ENCODE peak calls at places on chromosomes 5 and 9, in eight cellular contexts. One of them, this sample, is unnamed. For H3K4me1, the result is how much of the 10 kb centered on the place peaks cover.

GRCh38 chr5:120174089-120174488 is 290.0 kb upstream of the PRR16 start:
- DNase-seq in sigmoid colon: no peak
- DNase-seq in stomach: no peak
- DNase-seq in GM12878: no peak
- DNase-seq in HepG2: no peak
- DNase-seq in SK-N-SH: no peak
- DNase-seq in transverse colon: no peak
- DNase-seq in Panc1: no peak
- DNase-seq in this sample: no peak

GRCh38 chr9:104903609-104904008 is 24.3 kb downstream of the ABCA1 start:
- DNase-seq in transverse colon: no peak
- DNase-seq in Panc1: no peak
- DNase-seq in GM12878: no peak
- DNase-seq in stomach: no peak
- DNase-seq in sigmoid colon: no peak
- DNase-seq in HepG2: peak
- DNase-seq in SK-N-SH: no peak
- DNase-seq in this sample: no peak

GRCh38 chr9:12723409-12724028 is 30.3 kb downstream of the TYRP1 start:
- DNase-seq in transverse colon: no peak
- DNase-seq in Panc1: no peak
- DNase-seq in HepG2: peak
- DNase-seq in SK-N-SH: no peak
- DNase-seq in stomach: no peak
- DNase-seq in sigmoid colon: no peak
- DNase-seq in GM12878: no peak
- DNase-seq in this sample: no peak

GRCh38 chr5:106875591-106876297 is 795.0 kb downstream of the EFNA5 start:
- DNase-seq in transverse colon: no peak
- DNase-seq in GM12878: no peak
- DNase-seq in HepG2: peak
- DNase-seq in sigmoid colon: no peak
- DNase-seq in stomach: no peak
- DNase-seq in SK-N-SH: no peak
- DNase-seq in Panc1: peak
- DNase-seq in this sample: no peak

GRCh38 chr9:94031380-94031779 is 52.9 kb upstream of the PTPDC1 start:
- DNase-seq in Panc1: no peak
- DNase-seq in stomach: no peak
- DNase-seq in SK-N-SH: no peak
- DNase-seq in transverse colon: no peak
- DNase-seq in HepG2: no peak
- DNase-seq in sigmoid colon: no peak
- DNase-seq in GM12878: no peak
- DNase-seq in this sample: no peak

GRCh38 chr9:130681769-130682489 is 11.7 kb upstream of the EXOSC2 start:
- DNase-seq in GM12878: no peak
- DNase-seq in transverse colon: peak
- DNase-seq in stomach: no peak
- DNase-seq in Panc1: no peak
- DNase-seq in SK-N-SH: no peak
- DNase-seq in sigmoid colon: no peak
- DNase-seq in HepG2: no peak
- DNase-seq in this sample: no peak

GRCh38 chr5:179357036-179357435 is 11.8 kb upstream of the ADAMTS2 start:
- DNase-seq in HepG2: no peak
- DNase-seq in transverse colon: no peak
- DNase-seq in SK-N-SH: no peak
- DNase-seq in stomach: no peak
- DNase-seq in sigmoid colon: no peak
- DNase-seq in Panc1: no peak
- DNase-seq in GM12878: no peak
- DNase-seq in this sample: no peak

GRCh38 chr5:136063778-136064465 is 35.1 kb downstream of the TGFBI start:
- DNase-seq in Panc1: no peak
- DNase-seq in transverse colon: no peak
- DNase-seq in sigmoid colon: no peak
- DNase-seq in HepG2: no peak
- DNase-seq in SK-N-SH: no peak
- DNase-seq in GM12878: no peak
- DNase-seq in stomach: no peak
- DNase-seq in this sample: no peak

GRCh38 chr9:129275626-129276247 is 97.7 kb upstream of the IER5L start:
- DNase-seq in stomach: no peak
- DNase-seq in GM12878: no peak
- DNase-seq in transverse colon: no peak
- DNase-seq in SK-N-SH: no peak
- DNase-seq in HepG2: no peak
- DNase-seq in Panc1: no peak
- DNase-seq in sigmoid colon: peak
- DNase-seq in this sample: no peak

GRCh38 chr9:136848393-136849037 is 694 bp upstream of the PHPT1 start:
- DNase-seq in sigmoid colon: no peak
- DNase-seq in stomach: peak
- DNase-seq in GM12878: no peak
- DNase-seq in Panc1: no peak
- DNase-seq in transverse colon: peak
- DNase-seq in HepG2: peak
- DNase-seq in SK-N-SH: peak
- DNase-seq in this sample: no peak

GRCh38 chr9:131851414-131851813 is 111.5 kb upstream of the RAPGEF1 start:
- DNase-seq in HepG2: no peak
- DNase-seq in sigmoid colon: no peak
- DNase-seq in GM12878: no peak
- DNase-seq in SK-N-SH: no peak
- DNase-seq in transverse colon: no peak
- DNase-seq in stomach: no peak
- DNase-seq in Panc1: no peak
- DNase-seq in this sample: no peak

GRCh38 chr5:132830436-132831094 is at the start of gene SHROOM1:
- DNase-seq in transverse colon: peak
- DNase-seq in SK-N-SH: peak
- DNase-seq in HepG2: peak
- DNase-seq in Panc1: no peak
- DNase-seq in stomach: peak
- DNase-seq in sigmoid colon: no peak
- DNase-seq in GM12878: no peak
- DNase-seq in this sample: no peak

GRCh38 chr5:16788957-16789356 is 147.1 kb downstream of the MYO10 start:
- DNase-seq in transverse colon: no peak
- DNase-seq in stomach: no peak
- DNase-seq in SK-N-SH: no peak
- DNase-seq in sigmoid colon: no peak
- DNase-seq in GM12878: no peak
- DNase-seq in HepG2: no peak
- DNase-seq in Panc1: no peak
- DNase-seq in this sample: no peak

GRCh38 chr5:16794381-16794913 is 141.6 kb downstream of the MYO10 start:
- DNase-seq in sigmoid colon: no peak
- DNase-seq in SK-N-SH: no peak
- DNase-seq in stomach: no peak
- DNase-seq in Panc1: no peak
- DNase-seq in transverse colon: no peak
- DNase-seq in HepG2: no peak
- DNase-seq in GM12878: no peak
- DNase-seq in this sample: no peak

GRCh38 chr5:16787278-16787677 is 148.8 kb downstream of the MYO10 start:
- DNase-seq in sigmoid colon: no peak
- DNase-seq in SK-N-SH: peak
- DNase-seq in GM12878: no peak
- DNase-seq in Panc1: no peak
- DNase-seq in stomach: peak
- DNase-seq in HepG2: no peak
- DNase-seq in transverse colon: no peak
- DNase-seq in this sample: no peak

GRCh38 chr5:16792278-16793275 is 143.5 kb downstream of the MYO10 start:
- DNase-seq in transverse colon: no peak
- DNase-seq in sigmoid colon: no peak
- DNase-seq in GM12878: no peak
- DNase-seq in stomach: no peak
- DNase-seq in HepG2: no peak
- DNase-seq in SK-N-SH: peak
- DNase-seq in Panc1: no peak
- DNase-seq in this sample: no peak

DNA sequence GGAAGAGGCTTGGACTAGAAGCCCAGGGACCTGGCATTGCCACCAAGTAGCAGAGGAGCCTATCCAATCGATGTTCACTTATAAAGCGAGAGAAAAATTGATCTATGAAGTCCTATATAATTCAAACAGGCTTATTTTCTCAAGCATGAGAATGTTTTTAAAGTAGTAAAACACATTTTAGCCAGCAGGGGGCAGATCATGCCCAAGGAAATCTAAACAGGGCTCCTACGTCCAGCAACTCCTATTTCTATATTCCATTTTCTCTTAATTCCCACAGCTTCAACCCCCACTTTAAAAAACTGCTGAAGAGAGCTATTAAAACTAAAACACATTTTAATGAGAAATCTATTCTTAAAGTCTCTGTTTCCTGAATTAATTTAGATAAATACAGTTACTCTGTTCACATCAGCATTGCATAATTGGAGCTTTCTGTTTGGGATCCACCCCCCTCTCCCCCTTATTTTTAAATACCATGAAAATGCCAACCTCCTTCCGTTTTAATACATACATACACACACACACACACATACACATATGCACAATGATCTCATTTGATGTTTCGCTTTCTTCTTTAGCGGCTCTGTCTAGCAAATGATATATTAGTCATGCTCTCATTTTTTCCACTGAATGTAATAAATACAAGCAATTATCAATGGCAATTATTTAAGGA is 144.9 kb downstream of the MYO10 start:
- DNase-seq in SK-N-SH: peak
- DNase-seq in GM12878: peak
- DNase-seq in Panc1: peak
- DNase-seq in HepG2: peak
- DNase-seq in transverse colon: no peak
- DNase-seq in sigmoid colon: no peak
- DNase-seq in stomach: no peak
- DNase-seq in this sample: no peak
- H3K4me3 ChIP-seq in SK-N-SH: no peak
- H3K4me3 ChIP-seq in GM12878: no peak
- H3K4me3 ChIP-seq in Panc1: no peak
- H3K4me3 ChIP-seq in HepG2: no peak
- H3K4me3 ChIP-seq in transverse colon: no peak
- H3K4me3 ChIP-seq in sigmoid colon: no peak
- H3K4me3 ChIP-seq in stomach: no peak
- H3K4me3 ChIP-seq in this sample: no peak

DNA sequence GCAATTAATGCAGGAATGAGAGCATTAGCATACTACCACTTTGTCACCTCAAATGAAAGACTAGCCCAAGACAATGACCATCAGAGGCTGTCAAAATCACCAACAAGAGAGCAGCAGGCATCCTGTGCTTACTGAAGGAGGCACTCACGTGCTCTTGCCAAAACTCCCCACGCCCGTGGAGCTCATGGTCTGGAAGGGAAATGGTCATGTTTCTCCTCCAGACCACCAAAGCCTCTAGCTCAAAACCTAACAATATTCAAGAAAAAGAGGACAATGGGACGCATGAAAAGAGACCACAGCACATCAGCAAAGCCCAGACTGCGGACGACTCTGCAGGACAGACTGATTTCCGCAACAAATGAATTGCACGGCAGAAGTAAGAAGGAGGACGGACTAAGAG is 12.8 kb downstream of the AKNA start:
- DNase-seq in GM12878: no peak
- DNase-seq in SK-N-SH: no peak
- DNase-seq in Panc1: no peak
- DNase-seq in HepG2: no peak
- DNase-seq in sigmoid colon: peak
- DNase-seq in transverse colon: no peak
- DNase-seq in stomach: no peak
- DNase-seq in this sample: no peak
- H3K4me1 ChIP-seq in GM12878: under half
- H3K4me1 ChIP-seq in SK-N-SH: under half
- H3K4me1 ChIP-seq in Panc1: under half
- H3K4me1 ChIP-seq in HepG2: under half
- H3K4me1 ChIP-seq in sigmoid colon: under half
- H3K4me1 ChIP-seq in transverse colon: under half
- H3K4me1 ChIP-seq in stomach: half or more
- H3K4me1 ChIP-seq in this sample: under half

GRCh38 chr9:135478191-135478590 is 1.4 kb upstream of the PPP1R26 start:
- DNase-seq in GM12878: no peak
- DNase-seq in stomach: no peak
- DNase-seq in transverse colon: no peak
- DNase-seq in sigmoid colon: no peak
- DNase-seq in HepG2: no peak
- DNase-seq in SK-N-SH: no peak
- DNase-seq in Panc1: no peak
- DNase-seq in this sample: no peak
- TF ChIP-seq POLR2AphosphoS5 in GM12878: no peak
- TF ChIP-seq POLR2AphosphoS5 in stomach: no peak
- TF ChIP-seq POLR2AphosphoS5 in transverse colon: no peak
- TF ChIP-seq POLR2AphosphoS5 in sigmoid colon: no peak
- TF ChIP-seq POLR2AphosphoS5 in HepG2: no peak
- TF ChIP-seq POLR2AphosphoS5 in SK-N-SH: no peak
- TF ChIP-seq POLR2AphosphoS5 in Panc1: no peak
- TF ChIP-seq POLR2AphosphoS5 in this sample: no peak

GRCh38 chr5:158874814-158875213 is 224.9 kb downstream of the EBF1 start:
- DNase-seq in stomach: no peak
- DNase-seq in HepG2: no peak
- DNase-seq in sigmoid colon: no peak
- DNase-seq in Panc1: no peak
- DNase-seq in SK-N-SH: no peak
- DNase-seq in GM12878: no peak
- DNase-seq in transverse colon: no peak
- DNase-seq in this sample: no peak
- H3K4me3 ChIP-seq in stomach: no peak
- H3K4me3 ChIP-seq in HepG2: no peak
- H3K4me3 ChIP-seq in sigmoid colon: no peak
- H3K4me3 ChIP-seq in Panc1: no peak
- H3K4me3 ChIP-seq in SK-N-SH: no peak
- H3K4me3 ChIP-seq in GM12878: no peak
- H3K4me3 ChIP-seq in transverse colon: no peak
- H3K4me3 ChIP-seq in this sample: peak

GRCh38 chr9:124388275-124389048 is 26.8 kb downstream of the PSMB7 start:
- DNase-seq in sigmoid colon: no peak
- DNase-seq in SK-N-SH: no peak
- DNase-seq in GM12878: no peak
- DNase-seq in Panc1: no peak
- DNase-seq in stomach: no peak
- DNase-seq in transverse colon: no peak
- DNase-seq in HepG2: peak
- DNase-seq in this sample: no peak
- H3K4me1 ChIP-seq in sigmoid colon: under half
- H3K4me1 ChIP-seq in SK-N-SH: under half
- H3K4me1 ChIP-seq in GM12878: under half
- H3K4me1 ChIP-seq in Panc1: half or more
- H3K4me1 ChIP-seq in stomach: half or more
- H3K4me1 ChIP-seq in transverse colon: under half
- H3K4me1 ChIP-seq in HepG2: half or more
- H3K4me1 ChIP-seq in this sample: half or more

DNA sequence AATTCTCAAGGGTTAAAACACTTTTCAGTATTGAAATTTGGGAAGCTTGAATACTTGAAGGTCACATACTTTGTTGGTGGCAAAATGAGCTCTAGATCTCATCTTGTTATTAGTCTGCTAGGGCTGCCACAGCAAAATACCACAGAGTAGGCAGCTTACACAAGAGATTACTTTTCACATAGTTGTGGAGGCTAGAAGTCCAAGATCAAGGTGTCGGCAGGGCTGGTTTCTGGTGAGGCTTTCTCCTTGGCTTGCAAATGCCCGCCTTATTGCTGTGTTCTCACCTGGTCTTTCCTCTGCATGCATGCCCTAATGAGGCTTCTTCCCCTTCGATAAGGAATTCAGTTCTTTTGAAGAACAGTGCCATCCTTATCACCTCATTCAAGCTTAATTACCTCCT is 270.8 kb upstream of the ANKRD55 start:
- DNase-seq in GM12878: no peak
- DNase-seq in stomach: no peak
- DNase-seq in HepG2: no peak
- DNase-seq in transverse colon: no peak
- DNase-seq in SK-N-SH: no peak
- DNase-seq in sigmoid colon: no peak
- DNase-seq in Panc1: no peak
- DNase-seq in this sample: no peak
- TF ChIP-seq POLR2AphosphoS5 in GM12878: no peak
- TF ChIP-seq POLR2AphosphoS5 in stomach: no peak
- TF ChIP-seq POLR2AphosphoS5 in HepG2: no peak
- TF ChIP-seq POLR2AphosphoS5 in transverse colon: no peak
- TF ChIP-seq POLR2AphosphoS5 in SK-N-SH: no peak
- TF ChIP-seq POLR2AphosphoS5 in sigmoid colon: no peak
- TF ChIP-seq POLR2AphosphoS5 in Panc1: no peak
- TF ChIP-seq POLR2AphosphoS5 in this sample: no peak